ENCODE peak calls at places on chromosomes 4 and X, in ten cellular contexts. H, P, W, S, U, Y, V, D, Q and E are unnamed samples.

GRCh38 chr4:174314274-174314673 is 30.6 kb downstream of the CEP44 start:
- DNase-seq in Q (no peak), D (no peak), W (no peak), S (no peak), H (no peak), V (no peak), P (no peak), U (no peak), Y (no peak), E (no peak)

GRCh38 chrX:13216139-13216538 is 103.7 kb downstream of the ATXN3L start:
- DNase-seq in S (no peak), W (peak; percentile 16), H (peak; percentile 64), V (no peak), Q (no peak), P (no peak), Y (peak; percentile 58), D (peak; percentile 5), U (no peak), E (peak; percentile 33)

GRCh38 chr4:54231419-54232150 is 2.5 kb downstream of the PDGFRA start:
- DNase-seq in W (peak; percentile 83), Y (peak; percentile 61), P (peak; percentile 61), H (peak; percentile 68), S (peak; percentile 58), V (no peak), D (peak; percentile 64), Q (peak; percentile 32), U (peak; percentile 49), E (peak; percentile 78)

GRCh38 chr4:155353923-155354540 is 22.7 kb downstream of the MAP9 start:
- DNase-seq in V (peak; percentile 73), U (peak; percentile 45), H (peak; percentile 37), W (peak; percentile 70), P (peak; percentile 51), Q (peak; percentile 48), Y (peak; percentile 29), S (peak; percentile 80), D (peak; percentile 60), E (peak; percentile 82)

GRCh38 chr4:144820706-144821105 is 174.8 kb downstream of the HHIP start:
- DNase-seq in Y (peak; percentile 94), U (no peak), H (peak; percentile 96), V (no peak), D (no peak), Q (peak; percentile 18), P (no peak), S (peak; percentile 59), W (peak; percentile 45), E (peak; percentile 87)

GRCh38 chr4:139654516-139654915 is 11.1 kb upstream of the MGST2 start:
- DNase-seq in H (no peak), U (no peak), V (no peak), Y (no peak), W (no peak), S (no peak), P (no peak), D (no peak), Q (no peak), E (no peak)

GRCh38 chrX:129445436-129445835 is 77.9 kb downstream of the SMARCA1 start:
- DNase-seq in D (no peak), V (no peak), H (no peak), Y (no peak), P (no peak), U (no peak), S (no peak), Q (no peak), W (no peak), E (no peak)

GRCh38 chr4:146442801-146443200 is 78.9 kb downstream of the SLC10A7 start:
- DNase-seq in P (no peak), U (no peak), V (peak; percentile 85), W (peak; percentile 82), S (no peak), Y (peak; percentile 61), H (peak; percentile 73), D (peak; percentile 61), Q (no peak), E (peak; percentile 63)

GRCh38 chrX:95505721-95506120 is 1178.9 kb upstream of the DIAPH2 start:
- DNase-seq in Q (peak; percentile 2), P (peak; percentile 59), U (peak; percentile 53), V (no peak), W (no peak), D (no peak), H (no peak), Y (no peak), S (peak; percentile 58), E (no peak)

GRCh38 chr4:108427946-108428345 is 192.4 kb upstream of the RPL34 start:
- DNase-seq in V (no peak), Y (no peak), U (no peak), P (no peak), D (no peak), S (no peak), Q (no peak), W (peak; percentile 33), H (no peak), E (peak; percentile 69)

GRCh38 chr4:155506761-155507160 is 130.0 kb upstream of the MAP9 start:
- DNase-seq in Q (no peak), U (no peak), W (no peak), D (no peak), S (no peak), H (no peak), V (no peak), P (no peak), Y (no peak), E (no peak)

GRCh38 chr4:147776600-147777175 is 44.8 kb downstream of the ARHGAP10 start:
- DNase-seq in P (no peak), S (no peak), Q (no peak), V (no peak), H (no peak), D (no peak), Y (no peak), W (no peak), U (no peak), E (no peak)
- H3K4me1 ChIP-seq in P (peaks cover 2% of the 10 kb centered on the region), S (peaks cover 26% of the 10 kb centered on the region), Q (no peaks in the 10 kb centered on the region), V (peaks cover 31% of the 10 kb centered on the region), H (peaks cover 10% of the 10 kb centered on the region), D (peaks cover 22% of the 10 kb centered on the region), Y (peaks cover 31% of the 10 kb centered on the region), W (peaks cover 33% of the 10 kb centered on the region), U (no peaks in the 10 kb centered on the region), E (peaks cover 38% of the 10 kb centered on the region)

DNA sequence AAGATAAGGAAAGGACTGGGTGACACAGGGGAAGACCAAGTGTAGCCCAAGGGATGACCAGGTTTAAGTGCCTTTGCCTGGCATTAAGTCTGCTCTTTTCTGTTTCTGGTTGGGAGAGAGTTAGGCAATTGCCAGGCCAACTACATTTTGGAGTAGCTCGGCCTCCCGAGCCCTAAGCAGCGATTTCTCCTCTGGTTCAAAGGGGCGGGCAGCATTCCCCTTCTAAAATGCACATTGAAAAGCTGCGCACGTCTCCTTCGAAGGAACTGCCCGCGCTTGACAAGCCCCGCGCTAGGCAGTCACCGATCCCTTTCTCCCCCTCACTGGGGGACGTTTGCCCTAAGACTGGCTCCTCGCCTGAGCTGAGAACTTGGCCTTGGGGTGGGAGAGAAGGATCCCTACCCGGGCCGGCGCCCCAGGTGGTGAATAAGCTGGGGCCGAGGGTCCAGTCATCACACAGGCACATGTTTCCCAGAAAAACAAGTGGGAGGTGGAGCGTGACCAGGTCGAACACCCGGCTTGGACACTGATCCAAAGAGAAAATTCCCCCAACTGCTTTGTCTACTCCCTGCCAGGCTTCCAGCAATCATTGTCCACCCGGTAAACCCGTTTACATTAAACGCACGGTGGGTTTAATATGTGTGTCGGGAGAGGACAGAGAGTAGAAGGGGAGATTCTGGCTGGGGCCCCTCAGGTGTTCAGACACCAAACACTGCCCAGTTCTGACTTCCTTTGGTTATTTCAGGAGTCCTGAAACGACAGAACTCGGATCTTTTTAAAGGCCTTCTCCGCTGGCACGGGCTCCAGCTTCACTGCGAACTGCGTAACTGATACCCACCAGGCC is 4.0 kb downstream of the ARX start:
- DNase-seq in Q (no peak), Y (no peak), V (no peak), D (no peak), W (no peak), P (no peak), U (no peak), S (peak; percentile 60), H (no peak), E (no peak)
- H3K27me3 ChIP-seq in Q (peaks cover 93% of the 10 kb centered on the region), Y (peaks cover 67% of the 10 kb centered on the region), V (peaks cover 56% of the 10 kb centered on the region), D (peaks cover 91% of the 10 kb centered on the region), W (peaks cover 60% of the 10 kb centered on the region), P (peaks cover 70% of the 10 kb centered on the region), U (peaks cover 93% of the 10 kb centered on the region), S (peaks cover 99% of the 10 kb centered on the region), H (peaks cover 64% of the 10 kb centered on the region), E (peaks cover 77% of the 10 kb centered on the region)

DNA sequence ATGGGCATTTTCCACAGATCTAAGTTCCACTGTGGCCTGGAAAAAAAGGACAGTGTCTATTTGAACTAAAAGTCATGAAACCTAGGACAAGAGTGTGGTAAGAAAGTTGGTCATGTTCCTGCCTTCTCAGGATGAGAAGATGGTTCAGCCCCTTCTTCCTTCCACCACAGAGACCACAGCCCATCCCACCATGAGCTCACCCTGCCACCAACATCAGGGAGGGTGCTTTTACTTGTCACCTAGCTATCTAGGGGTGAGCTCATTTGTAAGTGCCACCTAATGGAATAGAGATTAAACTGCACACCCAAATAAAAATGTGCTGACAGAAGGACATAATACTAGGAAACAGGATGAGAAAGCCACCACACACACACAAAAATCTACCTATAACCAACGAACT is 235.9 kb downstream of the SPIN4 start:
- DNase-seq in V (no peak), Y (no peak), Q (no peak), D (no peak), W (no peak), P (no peak), H (no peak), U (no peak), S (no peak), E (no peak)
- H3K9ac ChIP-seq in V (no peak overlapping the region), Y (no peak overlapping the region), Q (no peak overlapping the region), D (no peak overlapping the region), W (no peak overlapping the region), P (no peak overlapping the region), H (no peak overlapping the region), U (no peak overlapping the region), S (no peak overlapping the region), E (no peak overlapping the region)

GRCh38 chrX:154044045-154044444 is 24.3 kb upstream of the IRAK1 start:
- DNase-seq in V (no peak), S (no peak), H (no peak), D (no peak), Q (no peak), P (no peak), Y (no peak), U (no peak), W (no peak), E (no peak)

GRCh38 chrX:154040863-154041262 is 21.2 kb upstream of the IRAK1 start:
- DNase-seq in Y (no peak), D (no peak), U (no peak), V (no peak), Q (no peak), S (no peak), P (no peak), W (no peak), H (no peak), E (no peak)

GRCh38 chrX:154040307-154040756 is 20.6 kb upstream of the IRAK1 start:
- DNase-seq in W (peak; percentile 85), Q (no peak), P (no peak), V (no peak), D (peak; percentile 97), S (no peak), U (no peak), Y (peak; percentile 81), H (peak; percentile 80), E (peak; percentile 82)

GRCh38 chrX:154046262-154046771 is 26.6 kb upstream of the IRAK1 start:
- DNase-seq in V (no peak), Y (peak; percentile 86), Q (no peak), H (peak; percentile 87), P (peak; percentile 23), S (peak; percentile 9), W (peak; percentile 83), U (no peak), D (peak; percentile 78), E (peak; percentile 82)

DNA sequence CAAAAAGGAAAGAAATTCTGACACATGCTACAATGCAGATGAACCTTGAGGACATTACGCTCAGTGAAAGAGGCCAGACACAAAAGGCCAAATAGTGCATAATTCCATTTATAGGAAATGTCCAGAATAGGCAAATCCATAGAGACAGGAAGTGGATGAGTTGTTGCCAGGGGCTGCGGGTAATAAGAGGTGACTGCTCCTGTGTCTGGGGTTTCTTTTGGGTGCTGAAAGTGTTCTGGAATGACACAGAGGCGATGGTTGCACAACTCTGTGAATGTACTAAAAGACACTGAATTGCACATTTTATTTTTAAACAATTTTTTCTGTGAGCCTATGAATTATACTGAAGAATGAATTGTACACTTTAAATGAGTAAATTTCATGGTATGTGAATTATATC is 23.3 kb upstream of the IRAK1 start:
- DNase-seq in H (peak; percentile 74), Y (peak; percentile 69), W (peak; percentile 87), Q (no peak), D (peak; percentile 87), U (no peak), P (no peak), V (no peak), S (no peak), E (peak; percentile 80)
- H3K4me1 ChIP-seq in H (peaks cover 23% of the 10 kb centered on the region), Y (peaks cover 43% of the 10 kb centered on the region), W (peaks cover 71% of the 10 kb centered on the region), Q (peaks cover 6% of the 10 kb centered on the region), D (peaks cover 10% of the 10 kb centered on the region), U (no peaks in the 10 kb centered on the region), P (no peaks in the 10 kb centered on the region), V (no peaks in the 10 kb centered on the region), S (peaks cover 16% of the 10 kb centered on the region), E (peaks cover 76% of the 10 kb centered on the region)